ENCODE peak calls at places on chromosomes 5 and 9, in four cellular contexts. J, C, F and P are unnamed samples.

GRCh38 chr5:73365301-73365853 is 83.2 kb downstream of the FOXD1 start:
- DNase-seq in J (no peak), C (no peak), F (no peak), P (no peak)

GRCh38 chr5:59126665-59127354 is 543.9 kb downstream of the RAB3C start:
- DNase-seq in J (no peak), C (no peak), F (no peak), P (no peak)

GRCh38 chr9:83754383-83754977 is 46.7 kb upstream of the UBQLN1 start:
- DNase-seq in J (no peak), C (no peak), F (no peak), P (no peak)

GRCh38 chr5:157271740-157272271 is 5.9 kb downstream of the CYFIP2 start:
- DNase-seq in J (no peak), C (no peak), F (peak), P (peak)

GRCh38 chr5:178424141-178424855 is 165.9 kb downstream of the COL23A1 start:
- DNase-seq in J (peak), C (no peak), F (no peak), P (no peak)

GRCh38 chr5:40797273-40798011 is 732 bp downstream of the PRKAA1 start:
- DNase-seq in J (peak), C (peak), F (peak), P (peak)

GRCh38 chr5:77846422-77847128 is 70.4 kb upstream of the TBCA start:
- DNase-seq in J (no peak), C (no peak), F (no peak), P (no peak)

GRCh38 chr5:159601216-159601615 is 270.9 kb upstream of the IL12B start:
- DNase-seq in J (no peak), C (no peak), F (no peak), P (no peak)

GRCh38 chr5:115450741-115451140 is 93.8 kb downstream of the FEM1C start:
- DNase-seq in J (no peak), C (no peak), F (no peak), P (peak)

GRCh38 chr5:143980506-143980905 is 168.5 kb downstream of the HMHB1 start:
- DNase-seq in J (no peak), C (no peak), F (no peak), P (no peak)

GRCh38 chr5:11684607-11685006 is 219.6 kb downstream of the CTNND2 start:
- DNase-seq in J (no peak), C (no peak), F (no peak), P (no peak)

GRCh38 chr9:74496819-74497749 is at the start of gene RORB:
- DNase-seq in J (no peak), C (peak), F (peak), P (peak)

GRCh38 chr5:35598707-35599370 is 18.8 kb upstream of the SPEF2 start:
- DNase-seq in J (no peak), C (no peak), F (no peak), P (no peak)

GRCh38 chr5:65742565-65743231 is 20.7 kb downstream of the NLN start:
- DNase-seq in J (no peak), C (no peak), F (peak), P (peak)

GRCh38 chr9:8430945-8431344 is 631.4 kb upstream of the DMAC1 start:
- DNase-seq in J (no peak), C (no peak), F (no peak), P (no peak)

GRCh38 chr9:114156311-114156657 is 947 bp downstream of the COL27A1 start:
- DNase-seq in J (no peak), C (no peak), F (no peak), P (no peak)

GRCh38 chr9:93086445-93087224 is 9.4 kb upstream of the CARD19 start:
- DNase-seq in J (peak), C (no peak), F (no peak), P (no peak)

GRCh38 chr9:121887553-121888437 is 205.3 kb downstream of the TTLL11 start:
- DNase-seq in J (peak), C (no peak), F (no peak), P (no peak)

GRCh38 chr5:33734541-33734940 is 157.2 kb downstream of the ADAMTS12 start:
- DNase-seq in J (no peak), C (no peak), F (no peak), P (no peak)

GRCh38 chr9:16544842-16545241 is 325.6 kb downstream of the BNC2 start:
- DNase-seq in J (no peak), C (no peak), F (no peak), P (no peak)

GRCh38 chr9:692636-693459 is 148.6 kb upstream of the DMRT1 start:
- DNase-seq in J (peak), C (no peak), F (no peak), P (no peak)

GRCh38 chr5:40483316-40483715 is 196.4 kb upstream of the PTGER4 start:
- DNase-seq in J (no peak), C (no peak), F (no peak), P (no peak)

GRCh38 chr5:132475939-132476852 is 14.4 kb downstream of the IRF1 start:
- DNase-seq in J (no peak), C (no peak), F (no peak), P (no peak)

GRCh38 chr5:32790411-32790951 is 79.4 kb downstream of the NPR3 start:
- DNase-seq in J (no peak), C (no peak), F (no peak), P (no peak)

GRCh38 chr5:68432682-68433081 is 217.1 kb downstream of the PIK3R1 start:
- DNase-seq in J (no peak), C (no peak), F (no peak), P (no peak)

GRCh38 chr9:84993105-84993504 is 323.6 kb downstream of the NTRK2 start:
- DNase-seq in J (no peak), C (no peak), F (no peak), P (no peak)

GRCh38 chr9:84996716-84997115 is 327.2 kb downstream of the NTRK2 start:
- DNase-seq in J (no peak), C (no peak), F (no peak), P (no peak)

GRCh38 chr9:84998639-84999038 is 329.1 kb downstream of the NTRK2 start:
- DNase-seq in J (no peak), C (no peak), F (no peak), P (no peak)

GRCh38 chr9:84996049-84996448 is 326.5 kb downstream of the NTRK2 start:
- DNase-seq in J (no peak), C (no peak), F (no peak), P (no peak)

DNA sequence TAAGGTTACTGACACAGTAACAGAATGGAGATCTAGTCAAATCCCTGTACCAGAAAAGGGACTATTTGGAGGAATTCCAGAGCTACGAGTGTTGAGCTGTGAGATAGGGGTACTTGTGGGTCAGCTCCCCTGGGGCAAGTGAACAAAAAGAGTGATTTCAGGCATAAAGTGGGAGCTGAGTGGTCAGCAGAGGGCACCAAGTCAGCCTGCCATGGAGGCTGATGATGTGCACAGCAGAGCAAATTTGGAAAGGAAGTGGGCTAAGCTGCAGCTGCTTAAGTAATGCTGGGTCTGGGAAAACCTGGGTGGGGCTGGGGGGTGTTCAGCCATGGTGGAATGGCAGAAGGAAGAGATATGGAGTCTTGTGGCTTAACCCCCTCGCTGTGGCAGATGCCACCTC is 327.9 kb downstream of the NTRK2 start:
- DNase-seq in J (no peak), C (no peak), F (no peak), P (no peak)
- TF ChIP-seq CTCF in J (no peak), C (peak), F (peak), P (no peak)

DNA sequence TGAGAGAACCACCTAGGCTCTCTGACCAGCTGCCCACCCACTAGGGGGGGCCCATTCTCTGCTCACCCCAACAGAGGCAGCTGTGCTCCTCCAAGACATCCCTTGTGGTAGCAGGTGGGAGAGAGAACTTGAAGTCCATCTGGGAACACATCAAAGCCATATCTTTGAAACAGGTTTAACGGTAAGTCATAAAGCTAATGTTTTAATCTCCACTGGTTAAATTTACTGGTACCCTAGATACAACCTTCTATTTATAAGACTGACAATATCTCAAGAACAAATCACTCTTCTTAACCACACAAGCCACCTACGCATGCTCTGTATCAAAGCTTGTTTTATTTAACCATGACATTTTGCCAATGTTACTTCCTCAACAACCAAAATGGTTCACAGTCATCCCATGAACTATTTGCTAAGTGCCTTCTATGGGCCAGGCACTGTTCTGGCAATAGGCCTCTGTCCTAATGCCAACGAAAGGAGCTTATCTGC is 20.4 kb downstream of the AUH start:
- DNase-seq in J (no peak), C (no peak), F (no peak), P (no peak)
- TF ChIP-seq CTCF in J (no peak), C (no peak), F (peak), P (no peak)

DNA sequence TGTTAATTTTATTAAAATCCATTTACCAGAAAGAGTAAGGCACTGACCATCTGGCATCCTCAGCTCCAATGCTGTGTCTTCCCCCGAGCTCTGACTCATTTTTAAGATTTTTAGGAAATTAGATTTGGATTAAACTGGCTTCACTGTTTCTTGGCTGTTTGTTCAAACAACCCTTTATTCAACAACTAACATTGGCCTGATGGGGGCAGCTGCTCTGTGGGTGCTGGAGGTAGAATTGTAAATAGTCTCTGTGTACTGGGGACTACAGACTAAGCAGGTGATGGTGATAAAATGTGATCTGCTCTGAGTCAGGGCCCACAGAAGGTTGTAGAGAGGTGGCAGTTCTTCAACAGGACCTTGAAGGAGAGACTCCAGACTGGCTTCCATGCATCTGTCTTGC is 2.9 kb downstream of the RABEPK start:
- DNase-seq in J (no peak), C (no peak), F (no peak), P (no peak)
- TF ChIP-seq CTCF in J (no peak), C (no peak), F (no peak), P (no peak)

DNA sequence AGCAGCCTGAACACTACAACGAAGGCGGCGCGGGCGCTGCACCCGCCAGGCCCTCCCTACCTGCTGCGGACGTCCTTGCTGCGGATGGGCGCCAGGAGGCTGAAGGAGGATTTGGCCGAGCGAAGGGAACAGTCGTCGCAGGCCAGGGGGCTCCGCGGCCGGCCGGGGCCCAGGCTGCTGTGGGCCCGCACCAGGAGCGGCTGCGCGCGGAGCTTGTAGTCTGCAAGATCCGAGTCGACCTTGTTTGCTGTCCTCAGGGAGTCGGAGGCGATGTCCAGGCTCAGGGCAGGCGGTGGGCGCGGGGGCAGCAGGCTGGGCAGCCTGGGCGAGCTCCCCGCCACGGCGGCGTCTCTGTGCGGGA is 1.1 kb downstream of the INPP5E start:
- DNase-seq in J (no peak), C (no peak), F (peak), P (peak)
- TF ChIP-seq CTCF in J (no peak), C (no peak), F (no peak), P (no peak)

DNA sequence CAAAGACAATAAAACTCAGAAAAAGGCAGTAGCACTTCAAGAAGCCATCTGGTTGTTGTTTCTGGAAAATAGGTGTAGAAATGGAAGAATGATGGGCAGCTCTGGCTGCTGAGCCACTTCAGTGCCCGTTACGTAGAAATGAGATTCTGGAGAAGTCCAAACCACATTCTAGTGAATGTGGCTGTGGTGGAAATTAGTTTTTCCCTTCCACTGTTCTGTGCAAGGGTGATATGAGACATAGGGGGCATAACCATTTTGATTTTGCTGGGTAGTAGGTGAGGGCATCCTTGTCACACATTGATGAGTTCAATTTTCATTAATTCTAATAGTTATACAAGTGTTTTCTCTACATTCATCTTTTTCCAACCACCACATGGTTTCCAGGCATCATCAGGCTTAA is 275.1 kb downstream of the MCTP1 start:
- DNase-seq in J (no peak), C (no peak), F (no peak), P (no peak)
- TF ChIP-seq CTCF in J (no peak), C (no peak), F (no peak), P (no peak)

DNA sequence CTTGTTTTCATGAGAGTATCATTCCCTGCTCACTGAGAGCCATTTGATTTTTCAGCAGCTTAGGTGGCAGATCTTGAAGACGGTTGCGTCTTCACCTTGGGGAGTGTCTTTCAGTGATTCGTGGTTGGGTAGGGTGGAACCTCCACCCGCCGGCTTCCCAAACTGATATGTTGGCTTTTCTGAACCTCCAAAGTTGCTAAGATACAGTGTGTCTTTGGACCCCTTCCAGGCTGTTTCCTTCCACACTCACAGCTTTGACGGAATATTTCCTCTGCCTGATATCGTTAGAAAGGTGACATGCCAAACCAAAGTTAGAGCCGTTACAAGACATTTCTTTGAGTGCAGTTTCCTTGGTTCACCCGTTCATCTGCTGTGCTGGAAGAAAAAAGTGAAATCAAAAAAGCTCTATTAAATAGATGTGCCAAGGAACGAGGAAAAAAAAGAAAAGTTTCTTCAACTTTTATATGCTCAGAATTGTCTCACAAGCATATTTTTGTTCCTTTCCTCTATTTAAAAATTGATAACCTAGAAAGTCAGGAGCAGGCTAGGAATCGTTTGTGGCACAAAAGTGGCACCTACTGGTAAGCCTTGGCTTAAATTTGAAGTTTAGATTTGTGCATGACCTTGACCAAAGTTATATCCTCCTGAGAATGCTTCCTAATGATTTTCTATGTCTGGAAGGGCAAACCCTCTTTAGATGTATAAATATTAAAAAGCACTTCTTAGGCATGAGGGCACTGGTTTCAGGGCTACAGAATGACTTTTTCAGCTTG is 270.7 kb upstream of the WWC1 start:
- DNase-seq in J (no peak), C (no peak), F (no peak), P (no peak)
- TF ChIP-seq CTCF in J (peak), C (peak), F (peak), P (no peak)

GRCh38 chr5:136805466-136805865 is 440.1 kb upstream of the TRPC7 start:
- DNase-seq in J (no peak), C (no peak), F (no peak), P (no peak)
- TF ChIP-seq CTCF in J (peak), C (no peak), F (no peak), P (no peak)

GRCh38 chr5:100900142-100900795 is 2.8 kb downstream of the ST8SIA4 start:
- DNase-seq in J (no peak), C (peak), F (no peak), P (peak)
- TF ChIP-seq CTCF in J (no peak), C (peak), F (peak), P (no peak)

DNA sequence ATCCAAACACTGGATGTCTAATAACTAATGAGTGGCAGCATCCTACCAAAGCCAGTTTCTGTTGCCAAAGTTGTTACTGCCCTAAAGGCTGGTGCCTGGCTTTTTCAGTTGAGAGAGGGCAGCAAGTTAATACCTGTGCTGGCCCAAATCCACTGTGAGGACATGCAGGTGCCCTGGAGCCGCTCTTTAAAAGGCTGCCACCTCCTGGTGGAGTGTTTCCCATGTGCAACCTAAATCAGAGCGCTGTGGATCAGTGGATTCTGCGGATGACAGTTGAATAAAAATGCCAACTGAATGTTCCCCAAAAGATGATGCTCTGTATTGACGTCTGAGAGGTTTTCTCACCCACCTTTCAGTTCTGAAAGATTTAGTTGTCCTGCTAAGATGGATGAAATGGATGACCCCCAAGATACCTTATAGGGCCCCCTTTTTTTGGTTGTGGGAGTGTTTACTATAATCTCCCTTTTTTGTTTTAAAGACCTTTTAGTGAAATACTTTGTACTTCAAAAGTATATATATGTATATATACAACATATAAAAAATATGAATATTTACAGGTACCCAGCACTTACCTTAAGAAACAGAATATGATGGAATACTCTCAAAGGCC is 146.4 kb downstream of the EGFLAM start:
- DNase-seq in J (no peak), C (no peak), F (no peak), P (no peak)
- TF ChIP-seq CTCF in J (peak), C (peak), F (peak), P (no peak)